ENCODE peak calls at places on chromosomes 6 and 20, in four cellular contexts. N is GM20000, O is WERI-Rb-1, E is neural progenitor cell. P is an unnamed sample.

GRCh38 chr20:23161968-23162696 is 76.0 kb upstream of the CD93 start:
- DNase-seq in N (no peak), O (no peak), E (no peak), P (no peak)

GRCh38 chr20:45088247-45088646 is 12.7 kb downstream of the KCNS1 start:
- DNase-seq in N (no peak), O (no peak), E (no peak), P (no peak)

GRCh38 chr20:61753196-61753942 is 312.3 kb downstream of the TAF4 start:
- DNase-seq in N (no peak), O (no peak), E (no peak), P (no peak)

GRCh38 chr6:157534991-157535353 is 154.0 kb downstream of the ZDHHC14 start:
- DNase-seq in N (no peak), O (no peak), E (no peak), P (no peak)

GRCh38 chr6:22149081-22149480 is 147.8 kb downstream of the PRL start:
- DNase-seq in N (no peak), O (no peak), E (no peak), P (no peak)

GRCh38 chr20:21450572-21450971 is 53.2 kb upstream of the NKX2-4 start:
- DNase-seq in N (no peak), O (no peak), E (no peak), P (no peak)

GRCh38 chr6:106773482-106773881 is 144.1 kb downstream of the QRSL1 start:
- DNase-seq in N (no peak), O (no peak), E (no peak), P (no peak)

GRCh38 chr20:46118481-46119020 is 437 bp downstream of the CD40 start:
- DNase-seq in N (peak), O (no peak), E (peak), P (no peak)

GRCh38 chr6:47832386-47833080 is 50.7 kb downstream of the OPN5 start:
- DNase-seq in N (no peak), O (no peak), E (no peak), P (no peak)

GRCh38 chr20:51021067-51022025 is 1.6 kb downstream of the KCNG1 start:
- DNase-seq in N (no peak), O (no peak), E (peak), P (no peak)

GRCh38 chr6:15661815-15662245 is 998 bp downstream of the DTNBP1 start:
- DNase-seq in N (no peak), O (peak), E (no peak), P (no peak)

GRCh38 chr6:75213732-75214131 is 7.9 kb upstream of the COL12A1 start:
- DNase-seq in N (peak), O (no peak), E (no peak), P (no peak)
- TF ChIP-seq CTCF in N (no peak), O (peak), E (peak), P (no peak)

DNA sequence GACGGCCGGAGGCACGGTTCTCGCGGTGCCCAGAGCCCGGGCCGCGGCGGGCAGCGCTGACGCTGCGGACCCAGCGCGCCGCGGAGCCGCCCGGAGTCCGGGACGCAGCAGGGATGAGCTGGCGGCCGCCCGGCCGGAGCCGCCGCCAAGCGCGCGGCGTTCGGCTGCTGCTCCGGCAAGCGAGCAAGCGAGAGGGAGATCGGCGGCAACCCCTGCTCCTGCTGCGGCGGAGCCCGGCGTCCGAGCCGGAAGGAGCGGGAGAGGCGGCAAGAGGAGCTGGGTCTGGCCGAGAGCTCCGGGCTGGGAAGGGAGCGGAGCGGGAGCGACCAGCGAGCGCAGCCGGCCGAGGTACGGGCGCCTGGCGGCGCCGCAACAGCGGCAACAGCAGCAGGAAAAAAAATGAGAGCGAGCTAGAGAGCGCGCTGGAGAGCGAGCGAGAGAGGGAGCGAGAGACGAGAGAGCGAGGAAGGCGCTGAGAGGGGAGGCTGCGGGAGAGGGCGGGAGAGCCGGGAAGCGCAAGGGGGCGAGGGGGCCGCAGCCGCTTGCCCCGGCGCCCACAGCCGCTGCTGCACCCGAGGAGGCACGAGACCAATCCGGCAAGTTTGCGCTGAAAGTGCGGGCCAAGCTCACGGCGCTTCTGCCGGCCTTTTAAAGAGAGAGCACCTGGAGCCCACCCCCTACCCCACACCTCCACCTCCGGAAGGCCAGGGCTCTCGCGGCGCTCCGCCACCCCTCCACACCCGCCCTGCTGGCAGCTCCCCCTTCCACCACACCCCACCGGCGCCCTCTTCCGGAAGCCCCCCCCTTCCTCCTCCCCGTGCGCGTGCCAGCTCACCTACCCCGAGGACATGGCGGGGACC is 496 bp downstream of the GRM4 start:
- DNase-seq in N (peak), O (peak), E (peak), P (peak)
- TF ChIP-seq CTCF in N (no peak), O (no peak), E (peak), P (peak)

DNA sequence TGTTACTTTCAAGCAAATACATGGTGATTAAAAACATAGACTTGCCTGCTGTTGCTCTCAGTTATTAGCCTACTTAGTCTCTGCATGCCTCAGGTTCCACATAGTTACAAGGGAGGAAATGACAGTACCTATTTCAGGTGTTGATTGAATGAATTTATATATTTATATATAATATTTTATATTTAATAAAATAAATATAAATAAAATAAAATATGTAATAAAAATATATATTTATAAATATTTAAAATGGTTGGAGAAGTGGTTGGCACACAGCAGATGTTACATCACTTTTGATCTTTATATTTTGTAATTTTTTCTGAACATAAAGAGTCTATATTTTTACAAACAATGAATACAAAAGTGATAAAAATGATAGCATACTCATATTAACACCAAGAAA is 716.0 kb upstream of the EYS start:
- DNase-seq in N (no peak), O (no peak), E (no peak), P (no peak)
- TF ChIP-seq CTCF in N (no peak), O (no peak), E (no peak), P (no peak)

GRCh38 chr6:40116829-40117228 is 182.6 kb upstream of the MOCS1 start:
- DNase-seq in N (no peak), O (no peak), E (no peak), P (no peak)
- TF ChIP-seq CTCF in N (no peak), O (no peak), E (no peak), P (no peak)

DNA sequence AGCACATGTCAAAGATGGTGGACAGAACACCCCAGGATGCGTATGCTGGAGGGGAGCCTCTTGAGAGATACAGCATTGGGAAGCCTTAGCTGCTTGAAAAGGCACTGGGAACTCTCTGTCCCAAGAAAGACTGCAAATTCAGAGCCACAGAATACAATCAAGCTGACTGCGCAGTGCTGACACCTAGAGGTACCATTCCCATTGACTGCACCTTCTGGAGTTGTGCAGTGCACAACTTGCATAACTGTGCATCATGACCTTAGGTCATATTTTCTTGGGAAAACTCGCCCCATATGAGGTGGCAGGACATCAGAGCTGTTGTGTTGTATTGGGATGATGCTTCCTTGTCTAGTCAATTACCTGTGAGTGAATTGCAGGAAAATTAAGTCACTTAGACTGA is 646.5 kb upstream of the NOX3 start:
- DNase-seq in N (no peak), O (no peak), E (peak), P (no peak)
- TF ChIP-seq CTCF in N (no peak), O (peak), E (peak), P (peak)

DNA sequence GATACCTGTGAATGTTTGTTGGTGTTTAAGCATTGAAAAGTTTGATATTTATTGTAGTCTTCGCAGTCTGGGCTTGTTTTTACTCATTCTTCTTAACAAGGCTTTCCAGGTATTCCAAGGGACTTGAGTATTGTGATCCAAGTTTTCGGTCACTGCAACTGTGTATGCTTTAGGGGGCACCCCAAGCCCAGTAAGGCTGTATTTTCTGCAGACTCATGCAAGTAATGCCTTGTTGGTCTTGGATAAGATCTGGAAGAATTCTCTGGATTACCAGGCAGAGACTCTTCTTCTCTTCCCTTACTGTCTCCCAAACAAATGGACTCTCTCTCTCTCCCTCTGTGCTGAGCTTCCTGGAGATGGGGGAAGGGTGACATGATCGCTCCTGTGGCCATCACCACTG is 82.1 kb downstream of the RFPL4B start:
- DNase-seq in N (no peak), O (no peak), E (peak), P (no peak)
- TF ChIP-seq CTCF in N (no peak), O (peak), E (peak), P (peak)

GRCh38 chr6:124943658-124944057 is 18.6 kb upstream of the RNF217 start:
- DNase-seq in N (no peak), O (no peak), E (no peak), P (no peak)

GRCh38 chr6:124937645-124938044 is 24.6 kb upstream of the RNF217 start:
- DNase-seq in N (no peak), O (no peak), E (no peak), P (no peak)

DNA sequence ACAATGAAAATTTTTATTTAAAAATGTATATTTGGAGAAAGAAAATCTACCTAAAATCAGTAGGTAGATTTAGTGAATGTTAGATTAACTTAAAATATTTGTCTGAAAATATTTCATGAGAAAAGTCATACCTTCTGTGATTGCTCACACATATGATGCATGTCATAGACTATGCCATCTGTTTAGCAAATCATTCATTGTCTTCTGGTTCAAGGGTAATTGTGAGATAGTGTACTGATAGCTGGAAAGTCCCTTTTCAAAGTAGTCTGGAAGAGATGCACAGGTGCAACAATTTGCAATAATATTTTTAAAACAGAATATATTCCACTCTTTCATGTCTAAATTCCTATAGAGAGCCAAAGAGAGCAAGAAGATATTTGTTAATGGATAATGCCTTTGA is 21.0 kb upstream of the RNF217 start:
- DNase-seq in N (no peak), O (no peak), E (no peak), P (no peak)
- TF ChIP-seq CTCF in N (no peak), O (no peak), E (no peak), P (no peak)